ENCODE peak calls at places on chromosomes 4 and X, in eight cellular contexts. Q is GM10248; G is colonic mucosa; T is naive thymus-derived CD8-positive, alpha-beta T cell; B is stimulated activated CD8-positive, alpha-beta memory T cell treated with anti-CD3 and anti-CD28 coated beads, Interleukin-7, amount 100 ng/mL, for 1 hour; W is endothelial cell; D is activated naive CD4-positive, alpha-beta T cell treated with anti-CD3 and anti-CD28 coated beads for 36 hours; F is germinal center. V is an unnamed sample.

GRCh38 chr4:42488114-42488513 is 90.8 kb downstream of the SHISA3 start:
- DNase-seq in G (no peak), F (no peak), B (no peak), T (no peak), W (no peak), D (no peak), Q (peak), V (peak)

GRCh38 chr4:112813790-112814189 is 176.8 kb downstream of the LARP7 start:
- DNase-seq in D (peak), Q (peak), F (no peak), W (no peak), B (no peak), T (no peak), G (no peak), V (peak)

GRCh38 chrX:13077168-13077567 is 32.7 kb upstream of the FAM9C start:
- DNase-seq in T (no peak), G (no peak), B (no peak), D (peak), W (no peak), F (no peak), Q (no peak), V (no peak)

GRCh38 chr4:26447378-26447777 is 42.9 kb downstream of the CCKAR start:
- DNase-seq in T (no peak), G (no peak), B (no peak), W (no peak), F (no peak), Q (no peak), D (no peak), V (no peak)

GRCh38 chrX:148562846-148563245 is 62.4 kb downstream of the AFF2 start:
- DNase-seq in B (no peak), W (no peak), T (no peak), Q (no peak), D (no peak), G (no peak), F (no peak), V (no peak)

GRCh38 chr4:24742773-24743676 is 52.3 kb upstream of the SOD3 start:
- DNase-seq in G (no peak), B (no peak), T (no peak), F (no peak), D (no peak), Q (no peak), W (no peak), V (no peak)

GRCh38 chr4:4651811-4652609 is 110.2 kb upstream of the STX18 start:
- DNase-seq in G (no peak), Q (no peak), F (no peak), T (no peak), B (no peak), D (no peak), W (no peak), V (no peak)

GRCh38 chr4:2333916-2334644 is 72.2 kb upstream of the MXD4 start:
- DNase-seq in Q (no peak), F (no peak), T (no peak), B (no peak), D (no peak), W (peak), G (peak), V (no peak)

GRCh38 chr4:113016377-113016776 is 33.1 kb upstream of the ANK2 start:
- DNase-seq in F (no peak), G (no peak), D (no peak), W (no peak), T (no peak), B (no peak), Q (no peak), V (no peak)

GRCh38 chr4:179595671-179596410 is 2153.6 kb upstream of the AGA start:
- DNase-seq in Q (no peak), F (no peak), T (no peak), W (no peak), D (no peak), G (no peak), B (no peak), V (no peak)

GRCh38 chrX:11632732-11633131 is 33.0 kb downstream of the ARHGAP6 start:
- DNase-seq in W (no peak), G (no peak), F (no peak), B (no peak), D (no peak), T (no peak), Q (no peak), V (no peak)

GRCh38 chr4:71093745-71094144 is 100.3 kb downstream of the DCK start:
- DNase-seq in D (no peak), G (no peak), Q (no peak), B (no peak), F (no peak), W (no peak), T (no peak), V (no peak)

GRCh38 chr4:113455081-113455480 is 306.5 kb downstream of the CAMK2D start:
- DNase-seq in B (no peak), D (no peak), G (no peak), W (no peak), F (no peak), Q (no peak), T (no peak), V (no peak)

GRCh38 chr4:102627831-102628523 is 126.8 kb downstream of the NFKB1 start:
- DNase-seq in Q (peak), D (peak), G (no peak), F (no peak), T (no peak), W (no peak), B (no peak), V (no peak)

GRCh38 chr4:56261027-56261426 is 126.3 kb downstream of the AASDH start:
- DNase-seq in B (no peak), D (peak), G (no peak), T (no peak), F (peak), Q (peak), W (no peak), V (peak)

GRCh38 chr4:73662709-73663546 is 42.7 kb upstream of the RASSF6 start:
- DNase-seq in T (no peak), D (no peak), G (no peak), B (no peak), F (peak), Q (peak), W (no peak), V (no peak)

GRCh38 chrX:107628662-107629532 is 587 bp downstream of the PRPS1 start:
- DNase-seq in D (peak), T (peak), W (peak), B (no peak), F (peak), G (peak), Q (peak), V (peak)